ENCODE peak calls at places on chromosomes 12 and 14, in seven cellular contexts. V is cardiac muscle cell, M is foreskin fibroblast, E is ovary, W is A549, F is lower leg skin, Y is fibroblast of pulmonary artery. L is an unnamed sample.

GRCh38 chr12:79615596-79616560 is 74.9 kb downstream of the PAWR start:
- DNase-seq in V (peak), M (no peak), E (no peak), W (no peak), F (no peak), Y (no peak), L (peak)

GRCh38 chr12:98745578-98746391 is 100.7 kb downstream of the APAF1 start:
- DNase-seq in V (peak), M (peak), E (peak), W (no peak), F (no peak), Y (peak), L (peak)

GRCh38 chr12:120726510-120726793 is 826 bp downstream of the ACADS start:
- DNase-seq in V (no peak), M (no peak), E (no peak), W (no peak), F (no peak), Y (no peak), L (no peak)

GRCh38 chr12:120498870-120499515 is 3.1 kb downstream of the DYNLL1 start:
- DNase-seq in V (no peak), M (peak), E (no peak), W (no peak), F (no peak), Y (no peak), L (no peak)

GRCh38 chr12:119869720-119870119 is 7.4 kb downstream of the CIT start:
- DNase-seq in V (no peak), M (peak), E (no peak), W (peak), F (peak), Y (peak), L (peak)

GRCh38 chr12:89256060-89256459 is 96.2 kb downstream of the DUSP6 start:
- DNase-seq in V (no peak), M (no peak), E (no peak), W (no peak), F (no peak), Y (no peak), L (no peak)

GRCh38 chr12:57049890-57050289 is at the start of gene MYO1A:
- DNase-seq in V (peak), M (peak), E (no peak), W (no peak), F (no peak), Y (peak), L (no peak)

GRCh38 chr14:91744068-91744480 is 12.2 kb upstream of the CATSPERB start:
- DNase-seq in V (no peak), M (peak), E (no peak), W (no peak), F (no peak), Y (no peak), L (no peak)

GRCh38 chr14:61662437-61663311 is 32.6 kb upstream of the HIF1A start:
- DNase-seq in V (peak), M (peak), E (no peak), W (peak), F (peak), Y (peak), L (peak)

GRCh38 chr12:132170094-132170636 is 25.9 kb downstream of the NOC4L start:
- DNase-seq in V (no peak), M (peak), E (no peak), W (no peak), F (no peak), Y (peak), L (peak)

GRCh38 chr14:90534838-90535555 is 138.2 kb downstream of the CALM1 start:
- DNase-seq in V (no peak), M (no peak), E (no peak), W (no peak), F (no peak), Y (no peak), L (no peak)

GRCh38 chr12:49347307-49348237 is 884 bp downstream of the DNAJC22 start:
- DNase-seq in V (peak), M (peak), E (peak), W (peak), F (no peak), Y (peak), L (peak)
- H3K4me3 ChIP-seq in V (peak), M (peak), E (peak), W (peak), F (no peak), Y (peak), L (peak)

GRCh38 chr12:31234955-31235867 is 90.7 kb downstream of the SINHCAF start:
- DNase-seq in V (peak), M (peak), E (no peak), W (peak), F (no peak), Y (peak), L (peak)
- TF ChIP-seq CTCF in V (peak), M (peak), E (no peak), W (peak), F (no peak), Y (peak), L (peak)

GRCh38 chr12:55726911-55727310 is 1.9 kb downstream of the CD63 start:
- DNase-seq in V (no peak), M (no peak), E (no peak), W (no peak), F (no peak), Y (no peak), L (no peak)
- H3K4me3 ChIP-seq in V (peak), M (peak), E (peak), W (peak), F (no peak), Y (peak), L (peak)

GRCh38 chr14:47447076-47447475 is 228.3 kb downstream of the MDGA2 start:
- DNase-seq in V (no peak), M (no peak), E (no peak), W (no peak), F (no peak), Y (no peak), L (no peak)

GRCh38 chr14:47439953-47440352 is 235.5 kb downstream of the MDGA2 start:
- DNase-seq in V (no peak), M (no peak), E (no peak), W (no peak), F (no peak), Y (no peak), L (no peak)

GRCh38 chr14:47438650-47439140 is 236.7 kb downstream of the MDGA2 start:
- DNase-seq in V (peak), M (no peak), E (no peak), W (no peak), F (no peak), Y (peak), L (no peak)

GRCh38 chr14:47442206-47442605 is 233.2 kb downstream of the MDGA2 start:
- DNase-seq in V (peak), M (no peak), E (no peak), W (no peak), F (no peak), Y (peak), L (no peak)
- TF ChIP-seq CTCF in V (no peak), M (no peak), E (no peak), W (no peak), F (no peak), Y (no peak), L (no peak)

GRCh38 chr14:106619618-106620017 is 1093.2 kb downstream of the TMEM121 start:
- DNase-seq in V (no peak), M (no peak), E (no peak), W (no peak), F (no peak), Y (no peak), L (no peak)
- H3K4me3 ChIP-seq in V (no peak), M (no peak), E (no peak), W (no peak), F (no peak), Y (no peak), L (no peak)

DNA sequence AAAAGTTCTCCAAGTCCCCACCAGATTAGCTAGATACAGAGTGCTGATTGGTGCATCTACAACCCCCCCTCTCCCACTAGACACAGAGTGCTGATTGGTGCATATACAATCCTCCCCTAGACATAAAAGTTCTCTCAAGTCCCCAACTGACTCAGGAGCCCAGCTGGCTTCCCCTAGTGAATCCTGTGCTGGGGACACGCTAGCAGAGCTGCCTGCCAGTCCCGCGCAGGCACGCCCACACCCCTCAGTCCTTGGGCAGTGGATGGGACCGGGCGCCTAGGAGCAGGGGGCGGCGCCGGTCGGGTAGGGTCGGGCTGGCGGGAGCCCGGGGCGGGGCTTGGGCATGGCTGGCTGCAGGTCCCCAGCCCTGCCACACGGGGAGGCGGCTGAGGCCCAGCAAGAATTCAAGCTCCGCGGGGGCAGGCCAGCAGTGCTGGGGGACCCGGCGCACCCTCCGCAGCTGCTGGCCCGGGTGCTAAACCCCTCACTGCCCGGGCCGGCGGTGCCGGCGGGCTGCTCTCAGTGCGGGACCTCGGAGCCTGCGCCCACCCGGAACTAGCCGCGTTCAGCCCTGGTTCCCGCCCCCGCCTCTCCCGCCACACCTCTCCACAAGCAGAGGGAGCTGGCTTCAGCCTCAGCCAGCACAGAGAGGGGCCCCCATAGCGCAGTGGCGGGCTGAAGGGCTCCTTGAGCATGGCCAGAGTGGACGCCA is 64.3 kb upstream of the DDHD1 start:
- DNase-seq in V (peak), M (peak), E (peak), W (peak), F (peak), Y (peak), L (peak)
- TF ChIP-seq CTCF in V (peak), M (peak), E (peak), W (peak), F (no peak), Y (peak), L (no peak)

DNA sequence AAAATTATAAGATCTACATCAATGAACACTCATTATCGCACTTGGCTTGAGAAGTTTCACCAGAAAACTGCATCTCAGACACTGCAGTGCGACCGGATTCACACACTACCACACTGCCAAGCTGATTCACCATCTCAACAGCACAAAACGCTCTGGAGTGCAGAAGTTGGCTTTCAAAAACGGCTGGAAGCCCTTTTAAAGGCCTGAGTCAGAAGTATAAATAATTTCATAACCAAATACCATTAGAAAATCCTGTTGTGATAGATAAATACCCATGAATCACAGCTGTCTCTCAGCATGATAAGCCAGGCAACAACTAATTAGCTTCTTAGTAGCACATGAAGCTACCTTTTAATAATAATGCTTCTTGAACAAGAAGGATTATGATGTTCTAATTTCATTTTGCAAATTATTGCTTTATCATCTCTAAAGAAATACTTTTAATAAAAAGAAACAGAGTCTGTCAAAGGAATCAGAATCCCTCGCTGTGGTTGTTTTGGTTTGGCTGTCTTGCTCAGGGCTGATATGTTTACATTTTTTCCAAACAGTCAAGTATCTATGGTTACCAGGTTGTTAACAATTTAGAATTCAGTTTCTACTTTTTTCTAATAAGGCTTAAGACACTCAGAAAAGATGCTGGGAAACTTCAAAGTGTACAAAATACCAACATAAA is 51.2 kb downstream of the SLC2A13 start:
- DNase-seq in V (no peak), M (peak), E (no peak), W (peak), F (peak), Y (peak), L (peak)
- H3K4me3 ChIP-seq in V (no peak), M (no peak), E (no peak), W (no peak), F (no peak), Y (no peak), L (no peak)

GRCh38 chr12:60257063-60257462 is 661.2 kb downstream of the SLC16A7 start:
- DNase-seq in V (peak), M (peak), E (no peak), W (peak), F (no peak), Y (peak), L (peak)
- TF ChIP-seq CTCF in V (peak), M (no peak), E (no peak), W (peak), F (no peak), Y (peak), L (no peak)

GRCh38 chr12:8036366-8036765 is 3.9 kb downstream of the FOXJ2 start:
- DNase-seq in V (no peak), M (no peak), E (no peak), W (no peak), F (no peak), Y (no peak), L (no peak)

GRCh38 chr12:8038659-8039114 is 6.2 kb downstream of the FOXJ2 start:
- DNase-seq in V (peak), M (peak), E (peak), W (no peak), F (peak), Y (peak), L (peak)

GRCh38 chr12:8035440-8036010 is 3.0 kb downstream of the FOXJ2 start:
- DNase-seq in V (no peak), M (peak), E (no peak), W (no peak), F (no peak), Y (no peak), L (no peak)

GRCh38 chr12:8037947-8038346 is 5.4 kb downstream of the FOXJ2 start:
- DNase-seq in V (peak), M (no peak), E (no peak), W (no peak), F (no peak), Y (no peak), L (no peak)

DNA sequence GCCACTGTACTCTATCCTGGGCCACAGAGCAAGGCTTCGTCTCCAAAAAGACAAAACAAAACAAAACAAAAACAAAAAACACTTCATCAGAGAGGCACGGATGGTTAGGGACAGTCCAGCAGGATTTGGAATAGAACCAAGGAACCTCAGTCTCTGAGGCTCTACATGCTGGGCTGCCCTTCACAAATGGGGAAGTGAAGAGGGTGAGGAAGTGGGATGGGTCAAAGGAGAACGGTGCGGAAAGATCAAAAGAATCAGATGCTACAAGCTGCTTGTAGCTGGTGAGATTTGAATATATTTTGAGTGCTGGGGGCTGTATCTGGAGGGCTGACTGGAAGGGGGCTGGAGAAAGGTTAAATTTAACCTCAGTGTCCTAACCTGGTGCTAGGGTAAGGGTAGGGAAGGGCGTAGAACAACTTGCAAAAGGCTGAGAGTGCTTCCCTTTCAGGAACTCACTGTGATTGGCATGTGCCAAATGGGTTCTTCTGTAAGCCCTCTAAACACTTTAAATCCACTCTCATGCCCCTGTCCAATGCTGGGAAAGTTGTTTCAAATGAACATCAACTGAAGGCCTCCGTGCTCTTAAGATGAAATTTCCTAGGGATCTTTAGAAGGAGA is 4.6 kb downstream of the FOXJ2 start:
- DNase-seq in V (peak), M (no peak), E (no peak), W (no peak), F (no peak), Y (no peak), L (no peak)
- H3K4me3 ChIP-seq in V (no peak), M (no peak), E (no peak), W (no peak), F (no peak), Y (no peak), L (no peak)

GRCh38 chr14:50668008-50668851 is at the start of gene SAV1:
- DNase-seq in V (peak), M (peak), E (peak), W (no peak), F (peak), Y (peak), L (peak)
- TF ChIP-seq CTCF in V (no peak), M (no peak), E (peak), W (peak), F (no peak), Y (no peak), L (no peak)